ENCODE peak calls at places on chromosomes 5 and 9, in ten cellular contexts. R, V, F, M, K, C, X, I, N and Q are unnamed samples.

GRCh38 chr9:126230692-126231091 is 95.9 kb upstream of the MVB12B start:
- DNase-seq in R (no peak), V (no peak), F (no peak), M (no peak), K (no peak), C (no peak), X (no peak), I (peak; percentile 4), N (no peak), Q (no peak)

GRCh38 chr5:89584339-89584956 is 701.5 kb upstream of the MEF2C start:
- DNase-seq in R (no peak), V (no peak), F (no peak), M (no peak), K (no peak), C (no peak), X (no peak), I (no peak), N (no peak), Q (no peak)

GRCh38 chr9:81556923-81557322 is 132.4 kb downstream of the TLE1 start:
- DNase-seq in R (no peak), V (no peak), F (no peak), M (no peak), K (no peak), C (no peak), X (no peak), I (no peak), N (no peak), Q (no peak)

GRCh38 chr9:126676685-126677143 is 63.0 kb downstream of the LMX1B start:
- DNase-seq in R (no peak), V (no peak), F (no peak), M (no peak), K (no peak), C (no peak), X (no peak), I (peak; percentile 56), N (no peak), Q (no peak)

GRCh38 chr9:122119721-122120120 is 26.6 kb upstream of the TTLL11 start:
- DNase-seq in R (no peak), V (no peak), F (no peak), M (no peak), K (no peak), C (no peak), X (no peak), I (no peak), N (no peak), Q (no peak)

GRCh38 chr5:175321927-175322532 is 122.0 kb downstream of the DRD1 start:
- DNase-seq in R (peak; percentile 28), V (no peak), F (no peak), M (no peak), K (no peak), C (no peak), X (no peak), I (no peak), N (peak; percentile 44), Q (no peak)

GRCh38 chr5:109951758-109952157 is 262.0 kb downstream of the MAN2A1 start:
- DNase-seq in R (no peak), V (no peak), F (no peak), M (no peak), K (no peak), C (no peak), X (no peak), I (no peak), N (no peak), Q (no peak)

GRCh38 chr9:99104459-99105151 is at the start of gene TGFBR1:
- DNase-seq in R (peak; percentile 78), V (peak; percentile 99), F (peak; percentile 90), M (peak; percentile 53), K (peak; percentile 96), C (peak; percentile 94), X (peak; percentile 94), I (peak; percentile 99), N (peak; percentile 99), Q (peak; percentile 84)

DNA sequence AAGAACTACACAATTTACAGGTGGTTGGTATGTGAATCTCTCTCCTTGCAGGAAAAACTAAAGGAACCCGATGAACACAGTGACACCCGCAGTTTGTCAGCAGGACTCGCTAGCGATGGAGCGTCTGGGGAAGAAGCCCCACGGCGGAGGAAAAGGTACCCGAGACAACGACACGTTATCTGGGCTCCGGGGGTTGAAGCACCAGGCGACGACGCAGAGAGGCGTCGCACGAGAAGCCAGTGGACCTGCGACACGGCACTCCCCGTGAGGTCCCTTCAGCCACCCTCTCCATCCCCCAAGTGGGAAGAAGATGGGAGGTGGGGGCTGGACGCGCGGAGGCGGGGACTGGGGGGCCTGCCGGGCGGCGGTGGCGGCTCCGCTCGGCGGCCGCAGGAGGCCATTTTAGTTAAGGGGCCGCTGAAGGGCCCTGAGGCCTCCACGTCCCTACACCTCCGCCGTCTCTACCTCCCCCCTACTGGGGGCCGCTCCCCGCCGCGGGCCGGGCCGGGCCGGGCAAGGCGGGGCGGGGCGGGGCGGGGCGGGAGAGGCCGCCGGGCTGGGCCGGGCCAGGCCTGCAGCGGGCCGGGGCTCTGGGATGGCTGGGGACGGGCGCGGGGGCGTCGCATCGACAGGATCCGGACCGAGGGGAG is 874 bp downstream of the ZFR start:
- DNase-seq in R (no peak), V (peak; percentile 90), F (peak; percentile 41), M (no peak), K (no peak), C (peak; percentile 43), X (no peak), I (peak; percentile 87), N (peak; percentile 68), Q (no peak)
- TF ChIP-seq EP300 in R (no peak), V (no peak), F (no peak), M (no peak), K (no peak), C (no peak), X (no peak), I (no peak), N (no peak), Q (no peak)

DNA sequence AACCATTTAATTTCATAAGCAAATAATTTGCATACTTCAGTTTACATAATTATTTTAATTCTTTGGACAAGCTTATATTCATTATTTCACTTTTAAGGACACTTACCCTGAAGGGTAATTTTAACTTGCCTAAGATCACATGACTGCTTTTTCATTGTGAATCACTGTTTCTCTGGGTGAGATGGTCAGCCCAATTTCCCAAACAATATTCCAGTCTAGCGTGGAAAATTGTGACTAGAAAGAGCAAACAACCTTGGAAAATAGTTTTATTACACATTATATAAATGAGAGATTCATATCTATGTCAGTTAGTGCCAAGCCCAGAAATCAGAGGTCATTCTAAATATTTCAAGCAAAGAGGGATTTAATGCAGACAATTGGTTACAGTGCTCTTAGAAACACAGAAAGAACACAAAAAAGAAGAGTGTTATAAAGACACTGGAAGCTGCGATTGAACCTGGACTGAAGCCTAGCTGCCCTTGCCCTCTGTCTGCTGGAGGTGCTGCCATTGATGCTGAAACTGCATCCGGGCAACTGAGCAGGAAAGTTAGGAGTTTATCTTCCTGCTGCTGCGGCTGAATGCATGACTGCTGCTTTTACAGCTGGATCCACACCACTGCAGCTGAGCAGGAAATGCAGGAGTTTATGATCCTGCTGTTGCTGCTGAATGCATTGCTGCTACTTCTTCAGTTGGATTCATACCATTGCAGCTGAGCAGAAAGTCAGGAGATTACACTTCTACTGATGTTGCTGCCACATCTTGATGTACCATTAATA is 21.6 kb upstream of the JAKMIP2 start:
- DNase-seq in R (no peak), V (no peak), F (no peak), M (no peak), K (no peak), C (peak; percentile 10), X (no peak), I (no peak), N (no peak), Q (no peak)
- TF ChIP-seq EP300 in R (no peak), V (no peak), F (no peak), M (no peak), K (no peak), C (no peak), X (no peak), I (no peak), N (no peak), Q (no peak)

GRCh38 chr5:73780297-73781080 is 154.5 kb downstream of the ARHGEF28 start:
- DNase-seq in R (no peak), V (no peak), F (no peak), M (no peak), K (no peak), C (peak; percentile 21), X (no peak), I (no peak), N (no peak), Q (no peak)
- TF ChIP-seq EP300 in R (no peak), V (no peak), F (no peak), M (no peak), K (no peak), C (no peak), X (no peak), I (no peak), N (no peak), Q (no peak)

DNA sequence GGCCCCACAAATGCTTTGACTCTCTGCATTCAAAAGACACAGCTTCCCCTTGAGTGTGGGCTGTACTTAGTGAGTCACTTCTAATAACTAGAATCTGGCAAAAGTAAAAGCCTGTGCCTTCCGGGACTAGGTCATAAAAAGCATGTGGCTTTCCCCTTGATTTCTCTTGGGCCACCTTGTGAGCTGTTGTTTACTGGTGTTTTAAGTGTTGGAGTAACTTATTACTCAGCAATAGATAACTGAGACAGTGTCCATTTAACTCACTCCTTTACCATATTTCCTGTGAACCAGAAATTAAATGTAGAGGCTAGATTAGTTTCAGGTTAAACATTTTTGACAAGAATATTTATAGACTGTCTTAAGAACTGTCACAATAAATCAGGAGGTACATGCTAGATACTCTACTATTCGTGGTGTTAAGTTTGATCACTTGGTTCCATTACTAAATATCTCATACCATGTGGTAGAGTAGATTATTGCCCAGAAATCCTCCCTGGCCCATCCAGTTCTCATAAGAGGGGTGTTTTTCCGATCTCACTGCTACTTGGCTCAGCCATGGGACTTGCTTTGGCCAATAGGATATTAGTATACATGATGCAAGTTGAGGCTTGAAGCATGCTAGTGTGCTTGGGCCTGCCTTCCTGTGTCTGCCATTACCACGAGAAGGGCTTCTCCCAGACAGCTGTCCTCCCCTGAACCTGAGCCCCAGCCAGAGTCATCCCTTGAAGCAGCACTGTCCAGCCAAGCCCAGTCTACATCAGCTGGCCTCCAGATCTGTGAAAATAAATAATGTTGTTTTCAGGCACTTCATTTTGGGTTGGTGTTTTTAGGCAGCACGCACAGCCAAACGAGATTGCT is 10.4 kb upstream of the CMBL start:
- DNase-seq in R (no peak), V (no peak), F (no peak), M (peak; percentile 20), K (peak; percentile 27), C (no peak), X (no peak), I (no peak), N (peak; percentile 63), Q (no peak)
- TF ChIP-seq EP300 in R (no peak), V (no peak), F (no peak), M (no peak), K (no peak), C (no peak), X (no peak), I (no peak), N (peak; percentile 61), Q (no peak)

DNA sequence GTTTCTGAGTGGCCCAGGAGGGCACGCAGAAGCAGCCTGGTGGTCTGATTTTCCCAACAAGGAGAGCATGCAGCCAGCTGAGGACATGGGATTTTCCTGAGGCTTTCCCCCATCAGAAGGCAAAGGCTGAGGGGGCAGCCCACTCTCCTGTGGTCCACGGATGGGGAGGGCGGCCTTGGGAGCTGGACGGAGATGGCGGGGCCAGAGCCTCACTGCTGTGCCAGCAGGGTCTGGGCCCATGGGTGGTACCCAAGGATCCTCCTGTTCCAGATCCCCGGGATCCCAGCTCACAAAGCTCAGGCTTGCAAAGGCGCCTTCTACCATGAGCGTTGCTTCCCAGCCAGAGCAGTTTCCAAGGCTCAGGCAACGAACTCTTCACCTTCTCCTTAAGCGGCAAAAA is 39.0 kb upstream of the SLC12A7 start:
- DNase-seq in R (no peak), V (no peak), F (no peak), M (no peak), K (no peak), C (no peak), X (no peak), I (no peak), N (no peak), Q (no peak)
- TF ChIP-seq EP300 in R (no peak), V (no peak), F (no peak), M (no peak), K (no peak), C (no peak), X (no peak), I (no peak), N (no peak), Q (no peak)